ENCODE peak calls at places on chromosomes 3 and 15, in seven cellular contexts. One of them, this sample, is unnamed.

GRCh38 chr15:83919319-83919830 is 265.5 kb downstream of the ADAMTSL3 start:
- DNase-seq in pons: no peak
- DNase-seq in CD4-positive, alpha-beta T cell: no peak
- DNase-seq in GM13976: peak; percentile 46
- DNase-seq in EL: no peak
- DNase-seq in glutamatergic neuron: no peak
- DNase-seq in HAP-1: no peak
- DNase-seq in this sample: no peak

GRCh38 chr3:171415070-171415469 is 45.1 kb downstream of the TNIK start:
- DNase-seq in pons: no peak
- DNase-seq in CD4-positive, alpha-beta T cell: no peak
- DNase-seq in GM13976: no peak
- DNase-seq in EL: peak; percentile 38
- DNase-seq in glutamatergic neuron: no peak
- DNase-seq in HAP-1: no peak
- DNase-seq in this sample: no peak

GRCh38 chr15:31292391-31293020 is 34.1 kb upstream of the KLF13 start:
- DNase-seq in pons: peak; percentile 98
- DNase-seq in CD4-positive, alpha-beta T cell: no peak
- DNase-seq in GM13976: no peak
- DNase-seq in EL: no peak
- DNase-seq in glutamatergic neuron: peak; percentile 4
- DNase-seq in HAP-1: no peak
- DNase-seq in this sample: no peak

GRCh38 chr15:36323607-36324006 is 255.8 kb upstream of the CDIN1 start:
- DNase-seq in pons: no peak
- DNase-seq in CD4-positive, alpha-beta T cell: no peak
- DNase-seq in GM13976: no peak
- DNase-seq in EL: no peak
- DNase-seq in glutamatergic neuron: no peak
- DNase-seq in HAP-1: no peak
- DNase-seq in this sample: no peak

GRCh38 chr3:190225186-190225692 is 97.0 kb downstream of the CLDN1 start:
- DNase-seq in pons: peak; percentile 48
- DNase-seq in CD4-positive, alpha-beta T cell: no peak
- DNase-seq in GM13976: no peak
- DNase-seq in EL: peak; percentile 52
- DNase-seq in glutamatergic neuron: no peak
- DNase-seq in HAP-1: no peak
- DNase-seq in this sample: no peak

GRCh38 chr3:36864180-36865053 is 80.4 kb downstream of the TRANK1 start:
- DNase-seq in pons: no peak
- DNase-seq in CD4-positive, alpha-beta T cell: no peak
- DNase-seq in GM13976: no peak
- DNase-seq in EL: no peak
- DNase-seq in glutamatergic neuron: no peak
- DNase-seq in HAP-1: no peak
- DNase-seq in this sample: no peak

GRCh38 chr3:188507244-188507720 is 353.3 kb downstream of the LPP start:
- DNase-seq in pons: peak; percentile 89
- DNase-seq in CD4-positive, alpha-beta T cell: no peak
- DNase-seq in GM13976: no peak
- DNase-seq in EL: peak; percentile 91
- DNase-seq in glutamatergic neuron: no peak
- DNase-seq in HAP-1: no peak
- DNase-seq in this sample: no peak

GRCh38 chr15:87939838-87940457 is 316.6 kb downstream of the NTRK3 start:
- DNase-seq in pons: no peak
- DNase-seq in CD4-positive, alpha-beta T cell: no peak
- DNase-seq in GM13976: no peak
- DNase-seq in EL: no peak
- DNase-seq in glutamatergic neuron: no peak
- DNase-seq in HAP-1: no peak
- DNase-seq in this sample: no peak

GRCh38 chr3:73432021-73432722 is 192.6 kb downstream of the PDZRN3 start:
- DNase-seq in pons: peak; percentile 38
- DNase-seq in CD4-positive, alpha-beta T cell: no peak
- DNase-seq in GM13976: peak; percentile 48
- DNase-seq in EL: peak; percentile 47
- DNase-seq in glutamatergic neuron: no peak
- DNase-seq in HAP-1: peak; percentile 51
- DNase-seq in this sample: peak; percentile 49

GRCh38 chr3:196166741-196167140 is 44.5 kb downstream of the ZDHHC19 start:
- DNase-seq in pons: no peak
- DNase-seq in CD4-positive, alpha-beta T cell: no peak
- DNase-seq in GM13976: no peak
- DNase-seq in EL: no peak
- DNase-seq in glutamatergic neuron: no peak
- DNase-seq in HAP-1: no peak
- DNase-seq in this sample: no peak

GRCh38 chr15:72856549-72857040 is 73.0 kb upstream of the ADPGK start:
- DNase-seq in pons: no peak
- DNase-seq in CD4-positive, alpha-beta T cell: no peak
- DNase-seq in GM13976: no peak
- DNase-seq in EL: no peak
- DNase-seq in glutamatergic neuron: no peak
- DNase-seq in HAP-1: peak; percentile 11
- DNase-seq in this sample: no peak

This sample was measured in BE2C.